ENCODE peak calls at places on chromosomes 11 and 22, in six cellular contexts. A is body of pancreas, E is lower leg skin, C is fibroblast of mammary gland, P is transverse colon, Q is cardiac muscle cell. M is an unnamed sample.
A peak's percentile ranks its signal among the peaks of the same experiment; 100 is the strongest.

GRCh38 chr22:41517172-41518047 is 26.9 kb downstream of the POLR3H start:
- DNase-seq in E (peak; percentile 94), A (peak; percentile 78), C (peak; percentile 58), P (peak; percentile 81), Q (peak; percentile 70), M (no peak)

GRCh38 chr11:93034031-93034430 is 64.6 kb downstream of the MTNR1B start:
- DNase-seq in A (peak; percentile 11), Q (no peak), E (no peak), P (no peak), C (peak; percentile 57), M (no peak)

GRCh38 chr11:33668468-33668825 is 32.2 kb downstream of the C11orf91 start:
- DNase-seq in E (no peak), P (no peak), C (no peak), Q (no peak), A (no peak), M (no peak)

GRCh38 chr11:132785878-132786277 is 746.4 kb downstream of the OPCML start:
- DNase-seq in Q (no peak), E (no peak), P (no peak), C (no peak), A (no peak), M (no peak)

GRCh38 chr11:69044111-69045013 is 4.4 kb upstream of the TPCN2 start:
- DNase-seq in C (peak; percentile 58), E (no peak), Q (peak; percentile 82), A (peak; percentile 72), P (peak; percentile 80), M (peak; percentile 26)

GRCh38 chr11:61834278-61835004 is 6.3 kb downstream of the FADS2 start:
- DNase-seq in E (no peak), C (peak; percentile 88), P (no peak), A (no peak), Q (peak; percentile 13), M (no peak)

GRCh38 chr22:28989035-28989464 is 72.6 kb downstream of the C22orf31 start:
- DNase-seq in C (peak; percentile 35), Q (no peak), P (no peak), A (no peak), E (no peak), M (no peak)

GRCh38 chr11:73551697-73552096 is 46.2 kb downstream of the FAM168A start:
- DNase-seq in Q (peak; percentile 75), E (no peak), C (no peak), A (no peak), P (no peak), M (no peak)

GRCh38 chr11:35609656-35610055 is 8.6 kb upstream of the FJX1 start:
- DNase-seq in Q (no peak), A (no peak), P (no peak), E (no peak), C (no peak), M (no peak)

GRCh38 chr11:126464796-126465195 is 109.3 kb downstream of the ST3GAL4 start:
- DNase-seq in C (no peak), Q (no peak), E (no peak), A (no peak), P (no peak), M (no peak)

GRCh38 chr11:1254733-1255132 is 31.9 kb downstream of the MUC5B start:
- DNase-seq in C (no peak), Q (no peak), A (no peak), E (no peak), P (no peak), M (no peak)

GRCh38 chr11:69385832-69386415 is 92.0 kb downstream of the MYEOV start:
- DNase-seq in Q (no peak), C (no peak), A (no peak), E (peak; percentile 81), P (peak; percentile 0), M (no peak)

GRCh38 chr22:36366291-36366708 is 21.5 kb downstream of the MYH9 start:
- DNase-seq in E (no peak), A (no peak), P (no peak), C (peak; percentile 64), Q (no peak), M (no peak)

GRCh38 chr22:43263645-43264514 is 76.9 kb upstream of the TTLL12 start:
- DNase-seq in P (peak; percentile 69), C (peak; percentile 55), Q (no peak), A (peak; percentile 67), E (peak; percentile 90), M (no peak)

GRCh38 chr11:57514538-57515331 is 767 bp downstream of the SLC43A1 start:
- DNase-seq in P (peak; percentile 72), C (peak; percentile 27), E (peak; percentile 92), Q (peak; percentile 51), A (peak; percentile 85), M (no peak)

GRCh38 chr11:63804259-63804658 is 9.0 kb upstream of the SPINDOC start:
- DNase-seq in P (peak; percentile 64), A (peak; percentile 31), Q (no peak), E (no peak), C (no peak), M (peak; percentile 67)

GRCh38 chr22:37545703-37546435 is 14.4 kb upstream of the CDC42EP1 start:
- DNase-seq in A (peak; percentile 91), E (peak; percentile 98), C (peak; percentile 94), P (peak; percentile 92), Q (peak; percentile 71), M (no peak)

GRCh38 chr22:24101966-24102365 is 79.3 kb upstream of the SUSD2 start:
- DNase-seq in A (no peak), C (no peak), E (no peak), P (no peak), Q (no peak), M (no peak)

GRCh38 chr11:43521471-43521870 is 159.1 kb upstream of the HSD17B12 start:
- DNase-seq in C (no peak), P (no peak), E (no peak), A (no peak), Q (no peak), M (no peak)

GRCh38 chr11:44559207-44559943 is 6.1 kb upstream of the CD82 start:
- DNase-seq in P (no peak), C (no peak), A (no peak), E (no peak), Q (no peak), M (no peak)

GRCh38 chr22:42959472-42960145 is 55.3 kb downstream of the PACSIN2 start:
- DNase-seq in C (peak; percentile 74), E (no peak), Q (peak; percentile 76), P (peak; percentile 62), A (peak; percentile 84), M (peak; percentile 84)

GRCh38 chr11:123173040-123173855 is 21.8 kb downstream of the CLMP start:
- DNase-seq in E (peak; percentile 45), C (peak; percentile 99), A (peak; percentile 63), P (no peak), Q (no peak), M (no peak)

GRCh38 chr11:126573325-126574076 is 218.0 kb downstream of the ST3GAL4 start:
- DNase-seq in C (no peak), P (no peak), Q (peak; percentile 33), E (no peak), A (no peak), M (no peak)

GRCh38 chr11:67376873-67377808 is 3.7 kb upstream of the CLCF1 start:
- DNase-seq in P (no peak), A (peak; percentile 52), Q (no peak), E (no peak), C (no peak), M (no peak)

GRCh38 chr11:57321996-57322880 is 2.5 kb downstream of the TNKS1BP1 start:
- DNase-seq in E (peak; percentile 97), A (peak; percentile 96), C (peak; percentile 99), Q (peak; percentile 62), P (peak; percentile 90), M (peak; percentile 81)

GRCh38 chr11:110704210-110704864 is 7.9 kb downstream of the ARHGAP20 start:
- DNase-seq in E (no peak), P (no peak), A (no peak), Q (no peak), C (no peak), M (no peak)

GRCh38 chr22:49903322-49904039 is 14.8 kb downstream of the ALG12 start:
- DNase-seq in A (no peak), P (no peak), C (no peak), Q (peak; percentile 61), E (no peak), M (no peak)

GRCh38 chr11:67640021-67640757 is 626 bp upstream of the TBX10 start:
- DNase-seq in C (peak; percentile 63), A (peak; percentile 81), P (peak; percentile 78), Q (peak; percentile 77), E (peak; percentile 94), M (no peak)

GRCh38 chr11:45154276-45154675 is 7.8 kb downstream of the PRDM11 start:
- DNase-seq in Q (no peak), A (no peak), E (peak; percentile 53), P (no peak), C (no peak), M (no peak)

DNA sequence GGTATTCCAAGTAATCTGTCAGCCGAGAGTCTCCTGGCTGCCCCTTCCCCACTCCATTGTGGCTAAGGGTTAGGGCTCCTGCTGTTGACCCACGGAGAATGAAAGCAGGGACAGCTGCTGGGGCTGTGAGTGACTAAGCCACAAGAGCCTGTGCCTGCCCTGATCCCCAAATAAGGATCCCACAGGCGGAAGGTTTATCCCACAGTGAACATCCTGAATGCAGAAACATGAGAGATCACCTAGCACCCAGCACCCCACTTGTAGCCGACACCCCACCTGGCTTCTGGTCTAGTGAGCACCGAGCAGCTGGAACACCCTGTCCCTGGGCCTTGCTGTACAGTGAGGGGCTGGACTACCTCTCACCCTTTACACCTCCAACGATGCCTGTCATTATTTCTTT is 117.7 kb upstream of the LMO1 start:
- DNase-seq in E (no peak), A (no peak), C (no peak), Q (no peak), P (no peak), M (no peak)
- TF ChIP-seq CTCF in E (no peak), A (no peak), C (no peak), Q (no peak), P (no peak), M (no peak)

DNA sequence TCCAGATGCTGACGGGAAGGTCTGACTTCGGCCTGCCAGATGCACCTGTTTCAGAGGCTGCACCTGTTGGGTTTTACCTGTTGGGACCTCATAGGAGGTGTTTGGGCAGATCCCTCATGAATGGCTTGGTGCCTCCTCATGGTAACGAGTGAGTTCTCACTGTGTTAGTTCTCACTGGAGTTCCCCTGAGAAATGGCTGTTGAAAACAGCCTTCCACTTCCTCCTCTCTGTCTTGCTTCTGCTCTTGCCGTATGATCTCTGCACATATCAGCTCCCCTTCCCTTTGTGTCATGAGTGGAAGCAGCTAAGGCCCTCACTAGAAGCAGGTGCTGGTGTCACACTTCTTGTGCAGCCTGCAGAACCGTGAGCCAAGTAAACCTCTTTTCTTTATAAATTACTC is 207.6 kb upstream of the SEZ6L start:
- DNase-seq in C (no peak), E (no peak), Q (no peak), A (no peak), P (no peak), M (no peak)
- H3K4me3 ChIP-seq in C (no peak overlapping the region), E (no peak overlapping the region), Q (no peak overlapping the region), A (no peak overlapping the region), P (no peak overlapping the region), M (no peak overlapping the region)

DNA sequence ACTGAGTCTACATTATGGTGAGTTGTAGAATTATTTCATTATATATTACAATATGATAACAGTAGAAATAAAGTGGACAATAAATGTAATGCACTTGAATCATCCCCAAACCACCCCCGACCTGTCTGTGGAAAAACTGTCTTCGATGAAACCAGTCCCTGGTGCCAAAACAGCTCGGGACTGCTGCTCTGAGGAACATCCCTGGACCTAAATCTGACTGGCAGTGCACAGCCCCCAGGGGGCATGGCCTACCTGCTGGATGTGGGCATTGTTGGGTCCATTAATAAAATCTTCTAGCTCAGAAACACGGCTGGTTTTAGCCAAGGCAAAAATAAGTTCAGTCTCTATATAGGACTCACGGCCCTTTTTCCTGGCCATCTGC is 29.4 kb upstream of the SLC25A1 start:
- DNase-seq in P (no peak), A (no peak), C (no peak), E (no peak), Q (no peak), M (no peak)
- TF ChIP-seq CTCF in P (no peak), A (no peak), C (no peak), E (no peak), Q (no peak), M (no peak)

GRCh38 chr11:79030448-79030847 is 410.4 kb downstream of the TENM4 start:
- DNase-seq in Q (no peak), E (no peak), A (no peak), P (no peak), C (no peak), M (no peak)
- H3K4me3 ChIP-seq in Q (no peak overlapping the region), E (no peak overlapping the region), A (no peak overlapping the region), P (no peak overlapping the region), C (no peak overlapping the region), M (no peak overlapping the region)